ENCODE peak calls at places on chromosomes 4 and X, in four cellular contexts. H is HEK293T, R is K562, X is SK-N-SH. G is an unnamed sample.

GRCh38 chr4:180057198-180057821 is 2185.9 kb upstream of the TENM3 start:
- DNase-seq in H (peak), R (peak), X (peak), G (no peak)

GRCh38 chrX:19539665-19540064 is 24.4 kb upstream of the MAP3K15 start:
- DNase-seq in H (no peak), R (no peak), X (no peak), G (no peak)

GRCh38 chr4:185914583-185915199 is 102.7 kb upstream of the SORBS2 start:
- DNase-seq in H (no peak), R (no peak), X (peak), G (peak)

GRCh38 chrX:154738013-154738738 is 12.7 kb downstream of the GAB3 start:
- DNase-seq in H (no peak), R (peak), X (no peak), G (no peak)

GRCh38 chrX:39832211-39832610 is 265.5 kb downstream of the BCOR start:
- DNase-seq in H (no peak), R (no peak), X (no peak), G (no peak)

GRCh38 chr4:4763815-4764202 is 95.7 kb upstream of the MSX1 start:
- DNase-seq in H (no peak), R (no peak), X (no peak), G (peak)

GRCh38 chr4:63528592-63528991 is 880.7 kb downstream of the TECRL start:
- DNase-seq in H (no peak), R (no peak), X (no peak), G (no peak)

GRCh38 chr4:28444886-28445496 is 1584.3 kb downstream of the STIM2 start:
- DNase-seq in H (no peak), R (no peak), X (no peak), G (no peak)

GRCh38 chr4:7425591-7426468 is 8.9 kb downstream of the PSAPL1 start:
- DNase-seq in H (no peak), R (no peak), X (peak), G (no peak)

GRCh38 chr4:126955292-126956191 is 677.2 kb upstream of the INTU start:
- DNase-seq in H (no peak), R (peak), X (peak), G (no peak)

GRCh38 chr4:8133897-8134542 is 24.6 kb downstream of the ABLIM2 start:
- DNase-seq in H (no peak), R (no peak), X (no peak), G (no peak)

GRCh38 chr4:56323386-56323785 is 63.9 kb downstream of the AASDH start:
- DNase-seq in H (no peak), R (no peak), X (no peak), G (no peak)

GRCh38 chrX:10157545-10157944 is 770 bp downstream of the CLCN4 start:
- DNase-seq in H (no peak), R (no peak), X (no peak), G (no peak)

GRCh38 chr4:168183717-168184571 is 91.6 kb downstream of the ANXA10 start:
- DNase-seq in H (no peak), R (peak), X (peak), G (peak)

GRCh38 chrX:79325263-79325958 is 41.7 kb downstream of the ITM2A start:
- DNase-seq in H (no peak), R (peak), X (no peak), G (no peak)

GRCh38 chrX:622104-622503 is 8.5 kb upstream of the SHOX start:
- DNase-seq in H (no peak), R (no peak), X (no peak), G (no peak)

GRCh38 chr4:22678851-22679517 is 13.8 kb upstream of the GBA3 start:
- DNase-seq in H (no peak), R (no peak), X (no peak), G (no peak)

GRCh38 chrX:54063361-54063760 is 19.1 kb upstream of the PHF8 start:
- DNase-seq in H (no peak), R (no peak), X (no peak), G (no peak)

GRCh38 chr4:76488905-76489798 is 54.1 kb downstream of the SHROOM3 start:
- DNase-seq in H (no peak), R (no peak), X (no peak), G (no peak)

GRCh38 chrX:37906357-37906756 is 59.0 kb upstream of the DYNLT3 start:
- DNase-seq in H (no peak), R (no peak), X (no peak), G (no peak)

GRCh38 chrX:87160435-87161010 is 357.1 kb upstream of the KLHL4 start:
- DNase-seq in H (no peak), R (no peak), X (no peak), G (no peak)

GRCh38 chr4:72430050-72430449 is 139.0 kb downstream of the ADAMTS3 start:
- DNase-seq in H (no peak), R (no peak), X (no peak), G (no peak)

DNA sequence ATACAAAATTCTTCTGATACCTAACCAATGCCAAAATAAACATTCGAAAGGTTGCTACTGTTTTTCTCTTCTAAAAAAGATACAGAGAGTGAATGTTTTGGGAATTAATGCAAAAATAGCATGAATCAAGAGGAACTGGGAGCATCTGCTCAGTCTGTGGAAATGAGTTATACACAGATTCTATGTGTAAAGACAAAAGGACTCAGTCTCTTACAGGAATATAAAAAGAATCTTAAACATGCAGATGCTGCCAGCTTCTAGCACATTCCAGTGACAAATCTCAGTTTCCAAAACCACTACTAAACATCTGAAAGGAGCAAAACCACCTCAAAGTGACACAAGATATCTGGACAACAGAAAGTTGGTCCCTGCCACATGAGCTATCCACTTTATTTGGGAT is 55.0 kb downstream of the PAPSS1 start:
- DNase-seq in H (no peak), R (no peak), X (no peak), G (no peak)
- TF ChIP-seq FOXM1 in H (no peak), R (no peak), X (no peak), G (no peak)

GRCh38 chr4:89704651-89705395 is 132.1 kb downstream of the SNCA start:
- DNase-seq in H (no peak), R (no peak), X (no peak), G (no peak)
- TF ChIP-seq FOXM1 in H (no peak), R (no peak), X (no peak), G (no peak)

GRCh38 chr4:77959566-77960338 is 97.1 kb downstream of the MRPL1 start:
- DNase-seq in H (peak), R (peak), X (peak), G (peak)
- TF ChIP-seq FOXM1 in H (no peak), R (no peak), X (no peak), G (no peak)

GRCh38 chr4:89784686-89785227 is 52.2 kb downstream of the SNCA start:
- DNase-seq in H (no peak), R (no peak), X (no peak), G (no peak)

GRCh38 chr4:89788243-89789072 is 48.5 kb downstream of the SNCA start:
- DNase-seq in H (no peak), R (no peak), X (no peak), G (no peak)
- TF ChIP-seq FOXM1 in H (no peak), R (no peak), X (no peak), G (no peak)

DNA sequence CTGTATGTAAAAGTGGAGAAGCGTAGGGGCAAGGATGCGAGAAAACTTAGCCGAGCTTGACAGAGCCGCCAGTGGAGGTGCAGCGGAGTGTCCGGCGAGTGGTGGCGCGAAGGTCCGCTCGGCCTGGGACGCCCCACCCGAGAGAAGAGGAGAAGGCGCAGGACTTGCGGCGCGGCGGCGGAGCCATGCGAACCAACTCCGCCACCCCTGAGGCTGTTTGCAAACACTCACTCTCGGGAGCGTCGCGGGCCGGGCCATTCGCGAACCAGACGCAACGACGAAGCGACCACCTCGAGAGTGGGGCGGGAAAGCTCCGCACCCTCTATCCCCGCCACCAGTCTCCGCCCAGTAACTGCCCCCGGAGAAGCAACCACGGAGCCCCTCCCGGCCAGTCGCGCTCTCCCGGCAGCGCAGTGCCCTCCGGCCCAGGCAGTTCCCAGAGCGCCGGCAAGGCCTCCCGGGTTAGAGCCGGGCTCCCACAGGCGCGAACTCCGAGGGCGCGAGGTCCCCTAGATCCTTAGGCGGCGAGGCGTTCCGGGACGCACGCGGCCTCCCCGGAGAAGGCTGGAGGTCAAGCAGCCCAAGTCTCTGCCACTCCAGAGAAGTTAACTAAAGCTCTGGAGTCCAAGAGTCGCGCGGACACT is 2.2 kb upstream of the MAB21L2 start:
- DNase-seq in H (peak), R (no peak), X (peak), G (no peak)
- TF ChIP-seq FOXM1 in H (no peak), R (no peak), X (no peak), G (no peak)

DNA sequence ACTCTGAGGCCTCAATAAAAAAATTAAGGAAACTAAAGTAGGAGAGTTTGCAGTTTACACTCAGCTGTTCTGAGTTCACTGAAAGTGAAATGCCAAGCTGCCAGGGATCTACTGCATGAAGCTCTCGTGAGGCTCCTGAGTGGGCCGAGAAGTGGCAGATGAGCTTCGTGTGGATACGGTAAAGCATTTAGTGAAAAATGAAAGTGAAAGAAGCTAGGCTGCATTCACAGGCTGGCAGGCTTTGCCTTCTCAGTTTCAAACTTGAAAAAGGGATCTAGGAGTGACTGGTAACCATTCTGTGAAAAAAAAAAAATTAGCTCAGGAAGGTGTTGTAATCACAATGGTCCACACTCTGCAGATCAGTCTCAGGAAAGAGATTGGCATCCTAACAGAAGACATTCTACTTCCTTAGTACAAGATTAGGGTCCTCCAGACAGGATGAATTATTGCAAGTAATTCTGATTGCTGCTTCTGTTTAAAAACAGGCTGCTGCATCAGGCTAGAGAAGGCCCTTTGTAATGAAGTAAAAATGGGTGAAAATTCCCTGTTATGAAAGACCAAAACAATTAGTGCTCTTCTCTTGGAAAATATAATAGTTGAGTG is 679.9 kb downstream of the RPA4 start:
- DNase-seq in H (no peak), R (no peak), X (no peak), G (peak)
- TF ChIP-seq FOXM1 in H (no peak), R (no peak), X (no peak), G (no peak)

GRCh38 chr4:17510582-17510981 is 1.3 kb downstream of the QDPR start:
- DNase-seq in H (no peak), R (no peak), X (peak), G (no peak)

GRCh38 chr4:17511950-17512795 is at the start of gene QDPR:
- DNase-seq in H (peak), R (peak), X (peak), G (peak)

GRCh38 chr4:17514865-17515264 is at the start of gene CLRN2:
- DNase-seq in H (no peak), R (no peak), X (no peak), G (no peak)

GRCh38 chr4:17512973-17513665 is 1.2 kb upstream of the QDPR start:
- DNase-seq in H (no peak), R (no peak), X (no peak), G (no peak)

GRCh38 chr4:17511041-17511949 is 595 bp downstream of the QDPR start:
- DNase-seq in H (peak), R (peak), X (peak), G (peak)
- TF ChIP-seq FOXM1 in H (no peak), R (no peak), X (no peak), G (no peak)

DNA sequence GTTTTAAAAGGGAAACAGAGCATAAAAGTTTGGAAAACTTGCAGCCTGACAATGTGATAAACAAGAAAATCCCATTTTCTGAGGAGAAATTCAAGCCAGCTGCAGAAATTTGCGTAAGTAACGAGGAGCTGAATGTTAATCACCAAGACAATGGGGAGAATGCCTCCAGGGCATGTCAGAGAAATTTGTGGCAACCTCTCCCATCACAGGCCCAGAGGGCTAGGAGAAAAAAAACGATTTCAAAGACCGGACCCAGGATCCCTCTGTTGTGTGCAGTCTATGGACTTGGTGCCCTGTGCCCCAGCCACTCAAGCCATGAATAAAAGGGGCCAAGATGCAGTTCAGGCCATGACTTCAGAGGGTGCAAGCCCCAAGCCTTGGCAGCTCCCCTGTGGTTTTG is 355.4 kb upstream of the NDST3 start:
- DNase-seq in H (no peak), R (no peak), X (no peak), G (no peak)
- TF ChIP-seq FOXM1 in H (no peak), R (no peak), X (no peak), G (no peak)